ENCODE peak calls at places on chromosomes 5 and 9, in four cellular contexts. S, K, L and Z are unnamed samples.

GRCh38 chr9:7549261-7549660 is 250.3 kb downstream of the DMAC1 start:
- DNase-seq in S (no peak), L (no peak), K (no peak), Z (no peak)

GRCh38 chr5:172837640-172838039 is 3.6 kb downstream of the ERGIC1 start:
- DNase-seq in L (no peak), K (no peak), S (peak), Z (no peak)

GRCh38 chr9:113564804-113565237 is 101.3 kb downstream of the RGS3 start:
- DNase-seq in K (no peak), S (no peak), L (peak), Z (no peak)

GRCh38 chr5:61322738-61323429 is 9.2 kb upstream of the ZSWIM6 start:
- DNase-seq in S (no peak), L (no peak), K (no peak), Z (no peak)

GRCh38 chr5:154753792-154754191 is 1.4 kb upstream of the LARP1 start:
- DNase-seq in K (no peak), S (no peak), L (no peak), Z (no peak)

GRCh38 chr9:36166150-36166927 is 2.8 kb upstream of the CCIN start:
- DNase-seq in K (peak), L (peak), S (no peak), Z (peak)

GRCh38 chr5:139689631-139690384 is 41.7 kb downstream of the CXXC5 start:
- DNase-seq in S (no peak), K (no peak), L (peak), Z (no peak)

GRCh38 chr5:160054047-160054446 is 45.1 kb downstream of the TTC1 start:
- DNase-seq in L (no peak), K (no peak), S (no peak), Z (no peak)

GRCh38 chr5:16754086-16754485 is 137.3 kb upstream of the RETREG1 start:
- DNase-seq in K (no peak), S (no peak), L (no peak), Z (no peak)

GRCh38 chr9:14271078-14271673 is 42.8 kb downstream of the NFIB start:
- DNase-seq in S (no peak), L (peak), K (no peak), Z (no peak)

GRCh38 chr9:130172858-130173461 is 756 bp downstream of the NCS1 start:
- DNase-seq in S (no peak), L (peak), K (no peak), Z (no peak)

GRCh38 chr9:131395027-131395744 is 1.3 kb downstream of the PRRC2B start:
- DNase-seq in K (no peak), S (peak), L (peak), Z (no peak)

GRCh38 chr9:34363619-34364351 is 12.9 kb downstream of the MYORG start:
- DNase-seq in S (no peak), K (no peak), L (no peak), Z (no peak)

GRCh38 chr9:4499917-4500316 is 9.6 kb downstream of the SLC1A1 start:
- DNase-seq in L (no peak), S (no peak), K (no peak), Z (no peak)

GRCh38 chr5:34923694-34924461 is 5.5 kb upstream of the DNAJC21 start:
- DNase-seq in L (peak), S (no peak), K (no peak), Z (peak)

GRCh38 chr9:15915711-15916110 is 362.9 kb downstream of the CCDC171 start:
- DNase-seq in L (no peak), S (no peak), K (no peak), Z (no peak)

GRCh38 chr5:161305601-161306000 is 240.9 kb downstream of the GABRB2 start:
- DNase-seq in L (no peak), K (no peak), S (no peak), Z (no peak)

GRCh38 chr5:104452554-104452953 is 890.0 kb upstream of the NUDT12 start:
- DNase-seq in S (no peak), L (no peak), K (no peak), Z (no peak)

GRCh38 chr5:102931085-102931484 is 176.0 kb downstream of the PAM start:
- DNase-seq in K (no peak), S (no peak), L (no peak), Z (no peak)

DNA sequence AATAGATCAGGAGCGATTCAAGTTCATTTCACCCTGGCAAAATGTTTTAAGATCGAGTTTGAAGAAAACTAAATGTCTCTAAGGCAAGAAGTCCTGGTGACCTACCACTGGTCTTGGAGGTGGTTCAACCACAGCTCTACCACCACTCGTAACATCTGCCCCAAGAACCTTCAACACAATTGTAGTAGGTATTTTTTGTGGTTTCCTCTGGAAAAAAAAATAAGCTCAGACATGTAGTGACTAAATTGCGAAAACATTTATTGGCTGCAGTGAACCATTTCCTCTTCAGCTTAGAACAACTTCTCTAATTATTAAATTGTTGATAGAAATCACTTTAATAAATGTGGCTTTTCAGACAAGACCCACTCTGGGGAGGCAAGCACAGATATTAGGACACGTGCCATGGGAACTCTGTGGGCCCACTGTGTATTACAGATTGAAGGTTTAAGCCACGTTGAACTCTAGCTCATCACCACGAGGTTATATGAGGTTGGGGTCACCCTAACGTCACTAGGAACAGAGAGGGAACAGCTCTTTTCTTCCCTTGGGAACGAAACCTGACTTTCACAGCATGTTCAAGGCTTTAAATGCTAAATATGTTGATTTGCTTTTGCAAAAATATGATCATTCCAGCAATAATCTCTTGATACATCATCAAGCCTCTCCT is 142.9 kb downstream of the HSD17B3 start:
- DNase-seq in L (no peak), K (no peak), S (no peak), Z (no peak)
- TF ChIP-seq CTCF in L (no peak), K (no peak), S (no peak), Z (no peak)

DNA sequence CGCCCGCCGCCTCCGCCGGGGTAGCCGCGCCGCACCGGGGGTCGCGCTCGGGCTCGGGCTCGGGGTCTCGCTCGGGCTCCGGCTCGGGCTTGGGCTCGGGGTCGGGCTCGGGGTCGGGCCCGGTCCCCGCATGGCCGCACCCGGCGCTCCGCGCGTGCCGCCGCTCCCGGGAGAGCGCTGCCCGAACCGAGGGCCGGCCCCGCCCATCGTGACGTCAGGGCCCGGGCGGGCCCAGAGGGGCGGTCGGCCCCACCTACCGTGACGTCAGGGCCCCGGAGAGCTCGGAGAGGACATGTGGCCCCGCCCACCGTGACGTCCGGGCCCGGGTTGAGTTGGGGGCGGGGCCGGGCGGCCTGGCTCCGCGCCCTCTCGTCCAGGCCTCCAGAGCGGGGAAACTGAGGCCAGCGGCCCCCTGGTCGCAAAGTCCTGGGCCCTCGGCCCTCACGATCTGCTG is at the start of gene NSMF:
- DNase-seq in L (peak), K (peak), S (no peak), Z (peak)
- TF ChIP-seq EGR1 in L (no peak), K (no peak), S (no peak), Z (no peak)

GRCh38 chr9:88011005-88011766 is 36.9 kb upstream of the CDK20 start:
- DNase-seq in L (no peak), K (no peak), S (no peak), Z (no peak)
- TF ChIP-seq CTCF in L (peak), K (peak), S (no peak), Z (peak)

GRCh38 chr5:135660826-135661555 is 82.2 kb upstream of the CXCL14 start:
- DNase-seq in L (no peak), S (no peak), K (no peak), Z (no peak)
- TF ChIP-seq EGR1 in L (no peak), S (no peak), K (no peak), Z (no peak)

DNA sequence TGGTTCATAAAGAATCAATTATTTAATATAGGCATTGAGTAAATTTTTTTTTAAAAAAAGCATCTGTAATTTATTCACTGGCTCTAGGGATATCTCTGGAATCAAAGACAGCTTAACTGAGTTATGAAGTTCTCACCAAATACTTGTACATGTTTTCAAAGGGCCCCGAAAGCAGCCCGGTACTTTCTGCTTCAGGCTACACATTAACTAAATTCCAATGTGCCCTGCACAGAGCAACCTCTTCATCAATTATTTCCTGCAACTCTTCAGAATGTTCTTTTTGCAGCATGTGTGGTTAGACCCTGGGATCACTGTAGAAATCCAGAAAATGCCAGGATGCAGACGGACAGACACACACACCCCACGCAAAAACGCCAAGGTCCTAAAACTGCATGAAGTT is 209.0 kb downstream of the EFNA5 start:
- DNase-seq in L (no peak), S (no peak), K (no peak), Z (no peak)
- TF ChIP-seq CTCF in L (no peak), S (no peak), K (no peak), Z (no peak)